ENCODE peak calls at places on chromosomes 7 and 10, in eight cellular contexts. D is SK-N-SH; R is heart left ventricle; P is prostate gland; K is fibroblast of lung; G is epithelial cell of proximal tubule; M is astrocyte of the cerebellum; N is CD8-positive, alpha-beta T cell. E is an unnamed sample.

GRCh38 chr10:124539935-124540641 is 78.5 kb downstream of the LHPP start:
- DNase-seq in D (peak), R (peak), P (peak), K (peak), G (no peak), M (peak), N (peak), E (peak)

GRCh38 chr7:1478480-1478879 is 19.2 kb upstream of the MICALL2 start:
- DNase-seq in D (no peak), R (no peak), P (no peak), K (no peak), G (no peak), M (no peak), N (no peak), E (no peak)

GRCh38 chr10:12564173-12564572 is 214.8 kb downstream of the CAMK1D start:
- DNase-seq in D (no peak), R (no peak), P (no peak), K (peak), G (no peak), M (no peak), N (no peak), E (peak)

GRCh38 chr10:85946713-85947326 is 419.8 kb downstream of the GRID1 start:
- DNase-seq in D (no peak), R (no peak), P (no peak), K (no peak), G (no peak), M (no peak), N (no peak), E (no peak)

GRCh38 chr10:11551104-11551503 is 60.3 kb downstream of the USP6NL start:
- DNase-seq in D (no peak), R (no peak), P (no peak), K (no peak), G (no peak), M (no peak), N (no peak), E (no peak)

GRCh38 chr10:76297787-76298281 is 866.4 kb downstream of the LRMDA start:
- DNase-seq in D (no peak), R (no peak), P (peak), K (no peak), G (peak), M (no peak), N (no peak), E (no peak)

GRCh38 chr7:4712371-4713182 is 30.5 kb downstream of the FOXK1 start:
- DNase-seq in D (peak), R (no peak), P (peak), K (peak), G (no peak), M (no peak), N (no peak), E (peak)

GRCh38 chr10:17138450-17139062 is 8.9 kb upstream of the CUBN start:
- DNase-seq in D (no peak), R (no peak), P (no peak), K (no peak), G (no peak), M (peak), N (no peak), E (no peak)

GRCh38 chr7:108227360-108227749 is 97.2 kb upstream of the LAMB4 start:
- DNase-seq in D (no peak), R (no peak), P (no peak), K (no peak), G (peak), M (no peak), N (no peak), E (no peak)

GRCh38 chr10:86480571-86480970 is 41.0 kb downstream of the WAPL start:
- DNase-seq in D (no peak), R (no peak), P (no peak), K (no peak), G (peak), M (no peak), N (no peak), E (no peak)

GRCh38 chr10:51100221-51100620 is 25.9 kb downstream of the PRKG1 start:
- DNase-seq in D (no peak), R (no peak), P (no peak), K (peak), G (no peak), M (no peak), N (no peak), E (no peak)

GRCh38 chr7:1081931-1082401 is 5.9 kb upstream of the GPER1 start:
- DNase-seq in D (peak), R (no peak), P (no peak), K (peak), G (no peak), M (peak), N (no peak), E (no peak)

GRCh38 chr7:157520249-157520648 is 183.4 kb downstream of the DNAJB6 start:
- DNase-seq in D (no peak), R (no peak), P (no peak), K (no peak), G (no peak), M (no peak), N (no peak), E (no peak)

GRCh38 chr7:155414508-155414907 is 43.4 kb upstream of the EN2 start:
- DNase-seq in D (no peak), R (no peak), P (no peak), K (no peak), G (no peak), M (no peak), N (no peak), E (no peak)

GRCh38 chr7:51067757-51068156 is 248.9 kb downstream of the COBL start:
- DNase-seq in D (peak), R (peak), P (peak), K (peak), G (no peak), M (peak), N (peak), E (peak)

GRCh38 chr10:80410578-80411145 is 2.3 kb downstream of the PRXL2A start:
- DNase-seq in D (no peak), R (no peak), P (no peak), K (no peak), G (no peak), M (no peak), N (no peak), E (no peak)

GRCh38 chr10:13449296-13449695 is 79.5 kb downstream of the BEND7 start:
- DNase-seq in D (no peak), R (no peak), P (no peak), K (peak), G (no peak), M (no peak), N (no peak), E (peak)

GRCh38 chr7:77426052-77426404 is 9.9 kb upstream of the GSAP start:
- DNase-seq in D (no peak), R (no peak), P (no peak), K (no peak), G (no peak), M (no peak), N (no peak), E (no peak)

GRCh38 chr7:86116-86515 is 106.3 kb upstream of the FAM20C start:
- DNase-seq in D (no peak), R (no peak), P (no peak), K (no peak), G (no peak), M (no peak), N (no peak), E (no peak)

GRCh38 chr10:1168763-1169162 is 112.6 kb downstream of the WDR37 start:
- DNase-seq in D (no peak), R (no peak), P (no peak), K (no peak), G (no peak), M (no peak), N (no peak), E (no peak)

GRCh38 chr10:103111031-103111917 is 81.8 kb downstream of the NT5C2 start:
- DNase-seq in D (no peak), R (no peak), P (no peak), K (peak), G (no peak), M (peak), N (no peak), E (peak)

GRCh38 chr10:36446873-36447272 is 678.5 kb upstream of the ANKRD30A start:
- DNase-seq in D (peak), R (peak), P (no peak), K (no peak), G (no peak), M (no peak), N (no peak), E (no peak)

GRCh38 chr10:3811331-3811870 is 26.4 kb upstream of the KLF6 start:
- DNase-seq in D (no peak), R (no peak), P (peak), K (peak), G (peak), M (peak), N (no peak), E (peak)

GRCh38 chr7:21945374-21946227 is at the start of gene CDCA7L:
- DNase-seq in D (peak), R (peak), P (peak), K (peak), G (no peak), M (peak), N (peak), E (peak)

GRCh38 chr7:159310457-159311171 is 165.9 kb upstream of the VIPR2 start:
- DNase-seq in D (no peak), R (no peak), P (no peak), K (no peak), G (no peak), M (no peak), N (no peak), E (no peak)

GRCh38 chr10:5292196-5292735 is 72.5 kb upstream of the UCN3 start:
- DNase-seq in D (no peak), R (no peak), P (no peak), K (no peak), G (no peak), M (no peak), N (no peak), E (no peak)

GRCh38 chr10:49139866-49140195 is 6.0 kb upstream of the FAM170B start:
- DNase-seq in D (no peak), R (no peak), P (no peak), K (peak), G (peak), M (peak), N (no peak), E (peak)

GRCh38 chr10:5512881-5513698 is 11.7 kb upstream of the CALML3 start:
- DNase-seq in D (no peak), R (no peak), P (no peak), K (no peak), G (no peak), M (no peak), N (no peak), E (no peak)

GRCh38 chr10:125521721-125522680 is 161.0 kb downstream of the TEX36 start:
- DNase-seq in D (peak), R (no peak), P (no peak), K (no peak), G (no peak), M (no peak), N (no peak), E (no peak)

GRCh38 chr10:47217123-47217522 is 82.9 kb upstream of the GDF10 start:
- DNase-seq in D (no peak), R (no peak), P (no peak), K (no peak), G (no peak), M (no peak), N (no peak), E (no peak)

GRCh38 chr10:98417481-98417959 is 2.5 kb upstream of the PYROXD2 start:
- DNase-seq in D (no peak), R (no peak), P (no peak), K (no peak), G (no peak), M (no peak), N (no peak), E (no peak)

GRCh38 chr7:155467846-155468821 is 10.2 kb downstream of the EN2 start:
- DNase-seq in D (peak), R (no peak), P (no peak), K (no peak), G (no peak), M (no peak), N (no peak), E (no peak)

GRCh38 chr10:110425684-110426293 is 71.9 kb upstream of the DUSP5 start:
- DNase-seq in D (no peak), R (no peak), P (no peak), K (peak), G (peak), M (peak), N (no peak), E (peak)

GRCh38 chr7:6127129-6127490 is 95.9 kb downstream of the ANKRD61 start:
- DNase-seq in D (no peak), R (no peak), P (no peak), K (no peak), G (no peak), M (no peak), N (no peak), E (no peak)

GRCh38 chr10:106189254-106189653 is 975.3 kb downstream of the SORCS1 start:
- DNase-seq in D (peak), R (no peak), P (no peak), K (peak), G (peak), M (no peak), N (no peak), E (peak)
- TF ChIP-seq CTCF in D (peak), R (peak), P (no peak), K (no peak), G (peak), M (peak), N (no peak), E (peak)

GRCh38 chr10:71234017-71234894 is 21.9 kb downstream of the UNC5B start:
- DNase-seq in D (no peak), R (peak), P (no peak), K (no peak), G (no peak), M (no peak), N (no peak), E (no peak)

GRCh38 chr10:71235808-71236207 is 23.4 kb downstream of the UNC5B start:
- DNase-seq in D (no peak), R (peak), P (no peak), K (no peak), G (no peak), M (no peak), N (no peak), E (no peak)

GRCh38 chr10:71236286-71236685 is 23.9 kb downstream of the UNC5B start:
- DNase-seq in D (no peak), R (no peak), P (no peak), K (no peak), G (no peak), M (no peak), N (no peak), E (no peak)

GRCh38 chr10:71233491-71233892 is 21.1 kb downstream of the UNC5B start:
- DNase-seq in D (peak), R (peak), P (no peak), K (no peak), G (no peak), M (no peak), N (no peak), E (no peak)

DNA sequence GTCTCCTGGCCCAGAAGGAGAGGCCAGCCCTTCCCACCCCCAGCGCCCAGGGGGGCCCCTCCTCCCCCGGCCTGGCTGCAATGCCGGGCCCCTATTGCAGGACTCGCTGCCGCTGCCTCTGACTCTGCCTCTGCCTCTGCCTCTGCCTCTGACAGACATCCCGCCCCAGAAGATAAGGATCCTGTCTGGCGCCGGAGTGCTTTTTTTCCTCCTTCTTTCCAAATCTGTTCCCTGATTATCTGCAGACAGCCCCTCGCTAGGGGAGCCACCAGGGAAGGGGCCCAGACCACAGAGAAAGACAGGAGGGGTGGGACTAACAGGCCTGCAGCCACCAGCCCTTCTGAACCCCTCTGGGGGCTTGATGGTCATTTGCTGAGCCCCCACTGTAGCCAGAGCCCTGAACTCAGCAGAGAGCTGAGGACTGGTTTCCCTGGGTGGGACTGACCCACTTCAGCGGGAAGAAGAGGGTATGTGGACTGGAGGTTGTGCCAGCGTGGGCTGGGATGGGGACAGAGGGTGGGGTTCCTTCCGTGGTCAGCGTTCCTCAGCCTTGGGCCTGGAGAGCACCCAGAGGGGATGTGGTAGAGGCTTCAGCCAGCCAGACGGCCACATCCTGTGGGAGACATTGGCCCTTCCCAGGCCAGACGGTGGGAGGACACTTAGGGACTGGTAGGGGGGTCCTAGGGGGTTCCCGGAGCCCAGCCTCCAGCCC is 22.8 kb downstream of the UNC5B start:
- DNase-seq in D (peak), R (peak), P (no peak), K (peak), G (no peak), M (peak), N (no peak), E (peak)
- H3K4me3 ChIP-seq in D (peak), R (peak), P (no peak), K (no peak), G (no peak), M (no peak), N (no peak), E (no peak)

DNA sequence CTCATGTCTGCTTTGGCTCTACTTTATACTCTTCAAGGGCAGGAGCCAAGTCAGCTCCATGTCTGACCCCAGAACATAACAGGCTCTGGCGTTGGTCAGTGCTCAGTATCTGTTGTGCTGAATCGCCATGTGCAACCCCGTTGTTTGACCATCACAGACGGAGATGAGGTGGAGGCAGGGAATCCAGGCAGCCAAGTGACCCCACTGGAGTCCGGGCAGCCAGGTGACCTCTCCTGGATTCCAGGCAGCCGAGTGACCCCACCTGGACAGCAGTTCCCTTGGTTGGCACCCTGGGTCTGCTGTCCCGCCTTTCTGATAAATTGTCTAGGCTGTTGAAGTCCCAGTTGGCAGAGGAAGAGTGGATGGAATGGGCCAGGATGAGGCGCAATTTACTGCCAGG is 232.2 kb downstream of the TCERG1L start:
- DNase-seq in D (no peak), R (no peak), P (no peak), K (no peak), G (no peak), M (no peak), N (no peak), E (no peak)
- TF ChIP-seq CTCF in D (no peak), R (no peak), P (no peak), K (no peak), G (no peak), M (no peak), N (no peak), E (no peak)

DNA sequence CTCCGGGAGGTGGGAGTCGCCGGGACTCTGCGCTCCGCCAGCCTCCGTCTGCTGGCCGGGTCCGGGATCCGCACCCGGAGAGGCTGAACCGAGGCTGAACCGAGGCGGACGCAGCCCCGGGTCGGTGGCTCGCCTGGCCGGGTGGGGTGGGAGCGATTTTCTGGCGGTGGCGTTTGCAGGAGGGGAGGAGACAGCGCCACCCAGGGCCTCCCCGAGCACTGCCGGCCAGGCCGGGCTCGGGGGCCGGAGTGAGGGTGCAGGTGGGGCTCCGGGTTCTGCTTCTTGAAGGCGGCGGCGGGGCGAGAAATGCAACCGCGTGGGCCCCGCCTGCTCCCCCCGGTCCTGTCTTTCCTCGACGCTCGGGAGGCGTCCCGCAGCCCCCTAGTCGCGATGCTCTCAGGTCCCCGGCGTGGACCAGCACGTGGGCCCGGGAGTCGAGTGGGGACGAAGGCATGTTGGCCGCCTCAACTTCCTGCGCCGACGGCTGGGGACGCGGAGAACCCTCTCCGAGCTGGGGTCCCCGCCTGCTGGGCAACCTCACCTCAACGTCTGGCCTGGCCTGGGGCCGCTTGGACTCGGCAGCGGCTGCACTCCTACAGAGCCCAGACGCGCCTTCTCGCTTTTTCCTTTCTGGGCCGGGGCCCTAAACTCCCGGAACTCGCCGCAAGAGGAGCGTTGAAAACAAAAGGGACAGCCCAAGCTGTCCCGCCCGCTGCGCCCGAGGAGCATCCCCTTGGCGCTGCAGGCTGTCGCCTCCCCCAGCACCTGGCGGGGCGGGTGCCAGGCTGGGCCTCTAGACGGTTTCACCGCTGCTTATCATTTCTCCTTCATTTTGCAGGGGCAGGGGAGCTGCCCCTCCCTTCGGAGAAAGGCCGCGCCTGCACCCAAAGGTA is 25.2 kb upstream of the VAX1 start:
- DNase-seq in D (peak), R (no peak), P (no peak), K (no peak), G (no peak), M (no peak), N (no peak), E (no peak)
- H3K4me3 ChIP-seq in D (peak), R (peak), P (no peak), K (no peak), G (no peak), M (no peak), N (no peak), E (no peak)

GRCh38 chr10:26728957-26729356 is 31.5 kb downstream of the PDSS1 start:
- DNase-seq in D (no peak), R (no peak), P (no peak), K (no peak), G (no peak), M (no peak), N (no peak), E (no peak)
- TF ChIP-seq CTCF in D (peak), R (no peak), P (no peak), K (no peak), G (peak), M (no peak), N (no peak), E (no peak)

DNA sequence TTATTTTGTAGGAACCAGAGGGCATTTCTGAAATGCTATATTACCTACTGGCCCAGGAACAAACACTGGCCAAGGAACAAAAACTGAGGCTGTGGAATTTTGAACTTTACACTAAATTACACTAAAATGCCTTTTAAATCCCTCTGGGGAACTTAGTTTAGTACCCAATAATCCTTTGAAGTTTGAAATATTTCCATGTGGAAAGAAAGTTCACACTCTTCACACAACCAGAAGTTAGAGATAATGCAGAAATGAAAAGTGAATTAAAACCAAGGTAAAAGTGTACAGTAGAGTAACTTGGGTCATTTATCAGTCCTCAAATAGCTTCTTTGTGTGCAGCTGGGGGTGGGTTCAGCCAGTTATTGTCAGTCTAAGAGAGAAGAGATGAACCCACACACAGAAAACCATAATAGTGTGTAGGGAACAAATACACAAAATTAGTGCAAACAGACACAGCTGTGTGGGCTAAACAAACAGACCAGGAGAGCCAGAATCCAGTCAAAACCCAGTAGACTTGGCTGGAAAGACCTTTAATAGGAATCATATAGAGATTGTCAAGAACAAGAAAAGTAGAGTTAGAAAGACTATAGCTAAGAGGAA is 46.5 kb upstream of the DGKI start:
- DNase-seq in D (no peak), R (no peak), P (no peak), K (no peak), G (no peak), M (no peak), N (no peak), E (no peak)
- H3K4me3 ChIP-seq in D (no peak), R (no peak), P (no peak), K (no peak), G (no peak), M (no peak), N (no peak), E (no peak)